ENCODE peak calls at places on chromosomes 2 and 18, in ten cellular contexts. Z, N, T, D, K, I, P, J, R and Q are unnamed samples.

GRCh38 chr2:98548920-98549818 is 59.1 kb downstream of the COA5 start:
- ATAC-seq in J (peak), D (no peak), Z (no peak), I (no peak), T (no peak), R (no peak), K (peak), N (no peak), P (no peak), Q (peak)

GRCh38 chr18:60070631-60071030 is 170.8 kb downstream of the PMAIP1 start:
- ATAC-seq in P (no peak), D (no peak), I (no peak), R (no peak), K (no peak), J (no peak), T (no peak), N (no peak), Z (no peak), Q (no peak)

GRCh38 chr2:446963-447540 is 159.2 kb upstream of the ALKAL2 start:
- ATAC-seq in K (no peak), Z (no peak), P (no peak), T (no peak), R (no peak), N (no peak), D (no peak), J (peak), I (no peak), Q (peak)

GRCh38 chr2:68689553-68690537 is 44.8 kb upstream of the ARHGAP25 start:
- ATAC-seq in N (peak), T (peak), Z (peak), P (no peak), D (peak), I (no peak), J (peak), R (no peak), K (peak), Q (peak)

GRCh38 chr18:35215026-35215425 is 25.8 kb upstream of the ZNF397 start:
- ATAC-seq in P (no peak), Z (no peak), N (no peak), T (no peak), I (no peak), J (no peak), D (no peak), K (no peak), R (no peak), Q (no peak)

GRCh38 chr2:119434664-119435063 is 3.0 kb downstream of the TMEM37 start:
- ATAC-seq in N (no peak), J (no peak), Z (no peak), D (no peak), I (no peak), R (no peak), K (no peak), T (no peak), P (no peak), Q (no peak)

GRCh38 chr2:198640463-198640862 is 817.3 kb downstream of the SATB2 start:
- ATAC-seq in Z (no peak), I (no peak), R (no peak), T (no peak), K (no peak), J (no peak), P (no peak), D (no peak), N (no peak), Q (no peak)

GRCh38 chr2:187483537-187483936 is 35.5 kb upstream of the CALCRL start:
- ATAC-seq in T (no peak), I (no peak), D (no peak), J (no peak), N (no peak), Z (no peak), K (no peak), P (no peak), R (no peak), Q (no peak)

GRCh38 chr18:29741481-29741880 is 1301.1 kb downstream of the DSC3 start:
- ATAC-seq in I (no peak), T (no peak), Z (no peak), N (no peak), J (no peak), D (no peak), R (no peak), P (no peak), K (no peak), Q (no peak)

GRCh38 chr2:95320986-95321767 is 24.0 kb downstream of the KCNIP3 start:
- ATAC-seq in Z (no peak), K (no peak), T (no peak), P (no peak), J (no peak), R (no peak), N (no peak), D (no peak), I (no peak), Q (no peak)

GRCh38 chr18:31134988-31135529 is 27.6 kb downstream of the DSC1 start:
- ATAC-seq in N (no peak), J (no peak), R (no peak), D (no peak), P (no peak), T (no peak), Z (no peak), K (no peak), I (no peak), Q (no peak)

GRCh38 chr2:88170472-88170892 is 336 bp downstream of the THNSL2 start:
- ATAC-seq in I (peak), R (peak), J (peak), K (peak), T (peak), Z (peak), N (no peak), P (peak), D (peak), Q (peak)

GRCh38 chr2:177138823-177139222 is 73.8 kb upstream of the HNRNPA3 start:
- ATAC-seq in I (no peak), N (no peak), K (no peak), Z (peak), T (no peak), D (no peak), P (no peak), J (no peak), R (no peak), Q (no peak)

GRCh38 chr18:8841781-8842485 is 136.6 kb downstream of the MTCL1 start:
- ATAC-seq in Z (no peak), I (no peak), T (peak), R (no peak), K (no peak), N (no peak), D (peak), P (no peak), J (no peak), Q (no peak)

GRCh38 chr2:201930831-201931230 is 102.8 kb upstream of the FZD7 start:
- ATAC-seq in D (no peak), P (no peak), J (no peak), R (no peak), N (no peak), T (no peak), K (no peak), I (no peak), Z (no peak), Q (no peak)

GRCh38 chr18:71529708-71530303 is 1014.3 kb downstream of the CBLN2 start:
- ATAC-seq in I (no peak), R (no peak), T (no peak), Z (no peak), P (no peak), J (no peak), D (no peak), N (no peak), K (no peak), Q (no peak)

GRCh38 chr18:34834897-34835296 is 124.8 kb downstream of the DTNA start:
- ATAC-seq in P (peak), D (no peak), I (no peak), J (no peak), Z (peak), K (no peak), T (peak), N (no peak), R (peak), Q (no peak)

GRCh38 chr2:25411753-25412152 is 70.0 kb upstream of the DNMT3A start:
- ATAC-seq in D (no peak), T (no peak), I (no peak), K (no peak), Z (no peak), N (no peak), P (no peak), J (no peak), R (no peak), Q (no peak)

GRCh38 chr2:9797681-9798556 is 45.4 kb upstream of the TAF1B start:
- ATAC-seq in J (no peak), T (no peak), R (no peak), D (no peak), P (no peak), I (no peak), Z (no peak), K (no peak), N (no peak), Q (no peak)